ENCODE peak calls at places on chromosomes 11 and 22, in seven cellular contexts. D, H, L, Q, J, F and P are unnamed samples.

GRCh38 chr22:28247667-28248363 is 328.8 kb upstream of the PITPNB start:
- DNase-seq in D (no peak), J (no peak), L (no peak), H (no peak), F (no peak), Q (no peak), P (no peak)

GRCh38 chr11:47144541-47144940 is 32.1 kb downstream of the ARFGAP2 start:
- DNase-seq in H (no peak), F (no peak), J (no peak), D (no peak), L (no peak), Q (no peak), P (no peak)

GRCh38 chr11:119727523-119728081 is 1.4 kb downstream of the NECTIN1 start:
- DNase-seq in D (no peak), H (no peak), L (no peak), F (peak; percentile 48), J (peak; percentile 58), Q (no peak), P (peak; percentile 30)

GRCh38 chr11:27209562-27210005 is 153.4 kb downstream of the CCDC34 start:
- DNase-seq in H (no peak), L (no peak), D (no peak), F (no peak), J (no peak), Q (peak; percentile 94), P (no peak)

GRCh38 chr22:28801845-28802594 is 1.7 kb upstream of the XBP1 start:
- DNase-seq in Q (no peak), H (no peak), J (no peak), L (no peak), F (no peak), D (no peak), P (no peak)

GRCh38 chr11:30889116-30889765 is 303.1 kb upstream of the MPPED2 start:
- DNase-seq in J (no peak), H (no peak), F (no peak), D (no peak), Q (no peak), L (no peak), P (no peak)

GRCh38 chr11:69822676-69823494 is 3.7 kb upstream of the FGF3 start:
- DNase-seq in J (no peak), F (no peak), Q (no peak), L (no peak), H (no peak), D (no peak), P (no peak)

GRCh38 chr22:24059793-24060192 is 48.7 kb downstream of the CABIN1 start:
- DNase-seq in H (no peak), F (no peak), D (no peak), J (no peak), L (no peak), Q (no peak), P (no peak)

GRCh38 chr11:569273-569885 is 6.9 kb upstream of the PHRF1 start:
- DNase-seq in J (no peak), H (no peak), D (no peak), Q (no peak), L (no peak), F (peak; percentile 9), P (no peak)

GRCh38 chr11:118996926-118997626 is 862 bp upstream of the CENATAC start:
- DNase-seq in D (no peak), Q (peak; percentile 40), F (peak; percentile 70), L (no peak), J (no peak), H (no peak), P (no peak)

GRCh38 chr11:78943841-78944240 is 369.2 kb upstream of the NARS2 start:
- DNase-seq in H (no peak), Q (no peak), D (no peak), F (no peak), L (no peak), J (no peak), P (no peak)

GRCh38 chr22:37443977-37444376 is 16.7 kb upstream of the ELFN2 start:
- DNase-seq in D (no peak), H (no peak), L (no peak), J (no peak), F (no peak), Q (no peak), P (no peak)